ENCODE peak calls at places on chromosomes 3 and 15, in six cellular contexts. One of them, this sample, is unnamed.

GRCh38 chr3:192597511-192597910 is 129.8 kb downstream of the FGF12 start:
- DNase-seq in K562: no peak
- DNase-seq in GM12878: no peak
- DNase-seq in HepG2: no peak
- DNase-seq in SK-N-SH: no peak
- DNase-seq in HCT116: no peak
- DNase-seq in this sample: peak; percentile 5

GRCh38 chr15:29035571-29036285 is 150.0 kb downstream of the APBA2 start:
- DNase-seq in HCT116: no peak
- DNase-seq in HepG2: no peak
- DNase-seq in K562: no peak
- DNase-seq in SK-N-SH: no peak
- DNase-seq in GM12878: no peak
- DNase-seq in this sample: no peak

GRCh38 chr3:97823503-97824004 is 1.7 kb downstream of the CRYBG3 start:
- DNase-seq in K562: no peak
- DNase-seq in HepG2: no peak
- DNase-seq in HCT116: no peak
- DNase-seq in GM12878: no peak
- DNase-seq in SK-N-SH: no peak
- DNase-seq in this sample: no peak

GRCh38 chr3:155219106-155219505 is 74.4 kb downstream of the STRIT1 start:
- DNase-seq in GM12878: no peak
- DNase-seq in HepG2: no peak
- DNase-seq in SK-N-SH: no peak
- DNase-seq in K562: no peak
- DNase-seq in HCT116: no peak
- DNase-seq in this sample: no peak

GRCh38 chr3:72261566-72262564 is 476.9 kb upstream of the PROK2 start:
- DNase-seq in SK-N-SH: peak; percentile 29
- DNase-seq in K562: no peak
- DNase-seq in HepG2: no peak
- DNase-seq in HCT116: no peak
- DNase-seq in GM12878: no peak
- DNase-seq in this sample: no peak

GRCh38 chr3:195250473-195251251 is 20.3 kb downstream of the XXYLT1 start:
- DNase-seq in K562: no peak
- DNase-seq in HCT116: no peak
- DNase-seq in SK-N-SH: no peak
- DNase-seq in HepG2: no peak
- DNase-seq in GM12878: no peak
- DNase-seq in this sample: no peak

GRCh38 chr3:40265181-40265580 is 44.3 kb upstream of the EIF1B start:
- DNase-seq in GM12878: no peak
- DNase-seq in SK-N-SH: no peak
- DNase-seq in HCT116: no peak
- DNase-seq in HepG2: no peak
- DNase-seq in K562: no peak
- DNase-seq in this sample: no peak

GRCh38 chr15:69997701-69998273 is 99.9 kb downstream of the TLE3 start:
- DNase-seq in SK-N-SH: no peak
- DNase-seq in HCT116: peak; percentile 7
- DNase-seq in HepG2: no peak
- DNase-seq in K562: no peak
- DNase-seq in GM12878: no peak
- DNase-seq in this sample: no peak

GRCh38 chr3:38139191-38139590 is 730 bp downstream of the MYD88 start:
- DNase-seq in HCT116: no peak
- DNase-seq in K562: no peak
- DNase-seq in SK-N-SH: no peak
- DNase-seq in HepG2: no peak
- DNase-seq in GM12878: no peak
- DNase-seq in this sample: no peak

GRCh38 chr15:70625438-70625837 is 137.9 kb downstream of the UACA start:
- DNase-seq in K562: peak; percentile 8
- DNase-seq in HCT116: no peak
- DNase-seq in HepG2: no peak
- DNase-seq in GM12878: no peak
- DNase-seq in SK-N-SH: no peak
- DNase-seq in this sample: no peak

GRCh38 chr3:190865828-190866227 is 3.3 kb upstream of the GMNC start:
- DNase-seq in K562: no peak
- DNase-seq in GM12878: no peak
- DNase-seq in HepG2: no peak
- DNase-seq in SK-N-SH: no peak
- DNase-seq in HCT116: no peak
- DNase-seq in this sample: peak; percentile 46

GRCh38 chr15:41043276-41043675 is 72.8 kb downstream of the INO80 start:
- DNase-seq in SK-N-SH: no peak
- DNase-seq in K562: no peak
- DNase-seq in GM12878: no peak
- DNase-seq in HepG2: peak; percentile 13
- DNase-seq in HCT116: no peak
- DNase-seq in this sample: no peak

GRCh38 chr3:64595253-64595694 is 92.5 kb downstream of the ADAMTS9 start:
- DNase-seq in SK-N-SH: no peak
- DNase-seq in HepG2: no peak
- DNase-seq in GM12878: no peak
- DNase-seq in K562: no peak
- DNase-seq in HCT116: no peak
- DNase-seq in this sample: no peak

GRCh38 chr15:60444289-60444912 is 34.5 kb downstream of the ICE2 start:
- DNase-seq in SK-N-SH: peak; percentile 10
- DNase-seq in K562: no peak
- DNase-seq in HCT116: no peak
- DNase-seq in HepG2: peak; percentile 28
- DNase-seq in GM12878: no peak
- DNase-seq in this sample: no peak

GRCh38 chr3:37768107-37768809 is 93.4 kb upstream of the CTDSPL start:
- DNase-seq in HCT116: no peak
- DNase-seq in GM12878: no peak
- DNase-seq in K562: peak; percentile 55
- DNase-seq in SK-N-SH: no peak
- DNase-seq in HepG2: peak; percentile 40
- DNase-seq in this sample: peak; percentile 17

GRCh38 chr3:74532446-74532845 is 82.0 kb downstream of the CNTN3 start:
- DNase-seq in HepG2: no peak
- DNase-seq in HCT116: no peak
- DNase-seq in SK-N-SH: no peak
- DNase-seq in GM12878: no peak
- DNase-seq in K562: no peak
- DNase-seq in this sample: no peak

GRCh38 chr15:68209272-68209671 is 4.1 kb upstream of the CALML4 start:
- DNase-seq in HCT116: no peak
- DNase-seq in GM12878: no peak
- DNase-seq in K562: no peak
- DNase-seq in SK-N-SH: no peak
- DNase-seq in HepG2: no peak
- DNase-seq in this sample: no peak

DNA sequence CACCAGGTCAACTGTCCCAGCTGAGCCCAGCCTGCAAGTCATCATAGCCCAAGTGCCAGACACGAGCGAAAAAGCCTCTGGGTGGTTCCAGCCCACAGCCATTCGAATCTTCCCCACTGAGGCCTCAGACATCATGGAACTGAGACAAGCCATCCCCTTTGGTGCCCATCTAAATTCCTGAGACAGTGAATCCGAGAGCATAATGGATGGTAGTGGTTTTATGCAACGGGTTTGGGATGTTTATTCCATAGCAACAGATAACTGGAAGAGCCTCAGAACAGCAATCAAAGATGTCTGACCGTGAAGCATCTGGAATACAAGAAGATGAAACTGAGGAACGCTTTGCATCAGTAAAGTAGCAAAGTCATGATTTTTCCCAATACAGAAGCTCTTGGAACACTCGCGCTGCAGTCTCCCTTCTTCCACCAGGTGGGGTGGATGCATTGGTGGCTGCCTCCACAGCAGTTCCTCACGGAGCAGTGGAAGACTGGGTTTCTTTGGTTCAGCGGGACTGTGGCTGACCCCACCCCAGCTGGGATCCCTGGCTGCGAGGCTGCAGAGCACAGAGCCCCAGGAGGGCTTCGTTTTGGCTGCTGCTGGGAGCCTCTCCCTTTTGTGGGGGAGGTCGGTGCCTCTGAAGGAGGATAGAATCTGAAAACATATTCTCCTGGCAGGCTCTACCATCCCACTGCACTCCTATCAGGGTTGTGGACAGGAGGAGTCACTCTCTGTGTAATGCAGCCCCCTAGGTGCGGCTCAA is 26.4 kb upstream of the PDE8A start:
- DNase-seq in K562: peak; percentile 87
- DNase-seq in HepG2: peak; percentile 71
- DNase-seq in GM12878: no peak
- DNase-seq in SK-N-SH: peak; percentile 81
- DNase-seq in HCT116: peak; percentile 67
- DNase-seq in this sample: peak; percentile 83
- TF ChIP-seq CTCF in K562: peak; percentile 92
- TF ChIP-seq CTCF in HepG2: peak; percentile 91
- TF ChIP-seq CTCF in GM12878: peak; percentile 75
- TF ChIP-seq CTCF in SK-N-SH: peak; percentile 78
- TF ChIP-seq CTCF in HCT116: peak; percentile 69
- TF ChIP-seq CTCF in this sample: peak; percentile 92

GRCh38 chr3:11555823-11556222 is 87.9 kb downstream of the VGLL4 start:
- DNase-seq in HCT116: no peak
- DNase-seq in K562: no peak
- DNase-seq in GM12878: no peak
- DNase-seq in HepG2: no peak
- DNase-seq in SK-N-SH: no peak
- DNase-seq in this sample: no peak

GRCh38 chr3:11556234-11556633 is 87.5 kb downstream of the VGLL4 start:
- DNase-seq in SK-N-SH: no peak
- DNase-seq in K562: no peak
- DNase-seq in HepG2: no peak
- DNase-seq in GM12878: no peak
- DNase-seq in HCT116: no peak
- DNase-seq in this sample: no peak

GRCh38 chr3:11554666-11555065 is 89.0 kb downstream of the VGLL4 start:
- DNase-seq in K562: no peak
- DNase-seq in GM12878: no peak
- DNase-seq in HepG2: no peak
- DNase-seq in SK-N-SH: no peak
- DNase-seq in HCT116: no peak
- DNase-seq in this sample: no peak

GRCh38 chr3:11554236-11554610 is 89.5 kb downstream of the VGLL4 start:
- DNase-seq in K562: no peak
- DNase-seq in HCT116: no peak
- DNase-seq in GM12878: no peak
- DNase-seq in SK-N-SH: no peak
- DNase-seq in HepG2: no peak
- DNase-seq in this sample: no peak

DNA sequence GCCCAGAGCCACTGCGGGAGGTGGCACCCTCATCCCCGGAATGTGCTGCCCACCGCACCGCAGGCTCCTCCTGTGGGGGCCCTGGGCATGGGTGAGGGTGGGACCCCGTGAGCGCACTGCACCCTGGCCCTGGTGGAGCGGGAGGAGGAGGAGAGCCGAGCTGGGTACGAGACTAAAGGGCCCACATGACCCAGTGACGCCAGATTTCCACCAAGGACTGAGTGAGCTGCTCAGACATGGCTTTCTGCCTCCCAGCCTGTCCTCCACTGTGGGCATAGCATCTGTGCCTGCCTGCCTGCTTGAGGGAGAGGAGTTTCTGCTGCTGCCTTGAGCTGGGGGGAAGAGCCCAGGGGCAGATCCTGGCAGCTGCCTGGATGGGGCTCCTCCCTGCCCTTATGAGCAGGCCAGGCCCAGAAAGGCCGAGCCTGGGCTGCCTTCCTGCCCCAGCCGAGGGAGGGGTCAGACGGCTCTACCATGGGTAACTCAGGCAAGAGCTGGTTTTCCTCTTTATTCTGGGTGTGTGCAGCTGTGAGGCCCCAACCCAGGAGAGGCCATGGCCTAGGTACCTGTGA is 88.4 kb downstream of the VGLL4 start:
- DNase-seq in GM12878: no peak
- DNase-seq in HCT116: no peak
- DNase-seq in SK-N-SH: no peak
- DNase-seq in K562: no peak
- DNase-seq in HepG2: no peak
- DNase-seq in this sample: no peak
- H3K79me2 ChIP-seq in GM12878: no peaks in the 10 kb centered on the region
- H3K79me2 ChIP-seq in HCT116: no peaks in the 10 kb centered on the region
- H3K79me2 ChIP-seq in SK-N-SH: peaks cover 49% of the 10 kb centered on the region
- H3K79me2 ChIP-seq in K562: no peaks in the 10 kb centered on the region
- H3K79me2 ChIP-seq in HepG2: no peaks in the 10 kb centered on the region
- H3K79me2 ChIP-seq in this sample: peaks cover 11% of the 10 kb centered on the region

GRCh38 chr15:73369073-73369694 is 426 bp upstream of the HCN4 start:
- DNase-seq in K562: no peak
- DNase-seq in HCT116: no peak
- DNase-seq in SK-N-SH: peak; percentile 57
- DNase-seq in HepG2: no peak
- DNase-seq in GM12878: no peak
- DNase-seq in this sample: peak; percentile 69

GRCh38 chr15:73370151-73370550 is 1.4 kb upstream of the HCN4 start:
- DNase-seq in HepG2: no peak
- DNase-seq in K562: no peak
- DNase-seq in HCT116: no peak
- DNase-seq in GM12878: no peak
- DNase-seq in SK-N-SH: no peak
- DNase-seq in this sample: peak; percentile 36

GRCh38 chr15:73366766-73367623 is 1.8 kb downstream of the HCN4 start:
- DNase-seq in HepG2: no peak
- DNase-seq in K562: no peak
- DNase-seq in GM12878: no peak
- DNase-seq in SK-N-SH: peak; percentile 40
- DNase-seq in HCT116: no peak
- DNase-seq in this sample: peak; percentile 65

GRCh38 chr15:73367624-73368300 is 996 bp downstream of the HCN4 start:
- DNase-seq in K562: no peak
- DNase-seq in SK-N-SH: peak; percentile 78
- DNase-seq in GM12878: no peak
- DNase-seq in HCT116: no peak
- DNase-seq in HepG2: no peak
- DNase-seq in this sample: peak; percentile 41

GRCh38 chr15:73368301-73369072 is at the start of gene HCN4:
- DNase-seq in HCT116: no peak
- DNase-seq in SK-N-SH: peak; percentile 81
- DNase-seq in HepG2: no peak
- DNase-seq in K562: no peak
- DNase-seq in GM12878: no peak
- DNase-seq in this sample: peak; percentile 94
- TF ChIP-seq REST in HCT116: no peak
- TF ChIP-seq REST in SK-N-SH: no peak
- TF ChIP-seq REST in HepG2: no peak
- TF ChIP-seq REST in K562: no peak
- TF ChIP-seq REST in GM12878: no peak
- TF ChIP-seq REST in this sample: no peak

GRCh38 chr3:130480736-130481135 is 36.2 kb upstream of the COL6A6 start:
- DNase-seq in SK-N-SH: no peak
- DNase-seq in GM12878: no peak
- DNase-seq in HepG2: no peak
- DNase-seq in HCT116: peak; percentile 26
- DNase-seq in K562: peak; percentile 32
- DNase-seq in this sample: peak; percentile 88
- TF ChIP-seq CTCF in SK-N-SH: no peak
- TF ChIP-seq CTCF in GM12878: no peak
- TF ChIP-seq CTCF in HepG2: peak; percentile 11
- TF ChIP-seq CTCF in HCT116: no peak
- TF ChIP-seq CTCF in K562: peak; percentile 23
- TF ChIP-seq CTCF in this sample: peak; percentile 87

GRCh38 chr3:112338021-112338726 is 5.2 kb downstream of the CD200 start:
- DNase-seq in GM12878: no peak
- DNase-seq in HCT116: no peak
- DNase-seq in SK-N-SH: no peak
- DNase-seq in HepG2: no peak
- DNase-seq in K562: no peak
- DNase-seq in this sample: no peak
- H3K79me2 ChIP-seq in GM12878: peaks cover 77% of the 10 kb centered on the region
- H3K79me2 ChIP-seq in HCT116: no peaks in the 10 kb centered on the region
- H3K79me2 ChIP-seq in SK-N-SH: no peaks in the 10 kb centered on the region
- H3K79me2 ChIP-seq in HepG2: no peaks in the 10 kb centered on the region
- H3K79me2 ChIP-seq in K562: no peaks in the 10 kb centered on the region
- H3K79me2 ChIP-seq in this sample: peaks cover 100% of the 10 kb centered on the region